ENCODE peak calls at places on chromosomes 7 and 10, in five cellular contexts. One of them, this sample, is unnamed.

GRCh38 chr10:3924344-3924743 is 139.3 kb upstream of the KLF6 start:
- DNase-seq in astrocyte: peak
- DNase-seq in heart left ventricle: no peak
- DNase-seq in osteocyte: no peak
- DNase-seq in prostate gland: no peak
- DNase-seq in this sample: no peak

GRCh38 chr7:1918881-1919525 is 248.9 kb downstream of the ELFN1 start:
- DNase-seq in heart left ventricle: peak
- DNase-seq in astrocyte: no peak
- DNase-seq in osteocyte: no peak
- DNase-seq in prostate gland: no peak
- DNase-seq in this sample: no peak

GRCh38 chr7:97771576-97771975 is 39.7 kb downstream of the TAC1 start:
- DNase-seq in osteocyte: no peak
- DNase-seq in heart left ventricle: no peak
- DNase-seq in astrocyte: no peak
- DNase-seq in prostate gland: no peak
- DNase-seq in this sample: no peak

GRCh38 chr10:129108378-129108777 is 358.7 kb upstream of the MGMT start:
- DNase-seq in heart left ventricle: no peak
- DNase-seq in astrocyte: no peak
- DNase-seq in osteocyte: peak
- DNase-seq in prostate gland: no peak
- DNase-seq in this sample: no peak

GRCh38 chr10:16809074-16809718 is 8.0 kb downstream of the RSU1 start:
- DNase-seq in astrocyte: no peak
- DNase-seq in heart left ventricle: peak
- DNase-seq in osteocyte: no peak
- DNase-seq in prostate gland: no peak
- DNase-seq in this sample: peak

GRCh38 chr7:90111-91063 is 102.0 kb upstream of the FAM20C start:
- DNase-seq in heart left ventricle: no peak
- DNase-seq in prostate gland: no peak
- DNase-seq in astrocyte: peak
- DNase-seq in osteocyte: no peak
- DNase-seq in this sample: no peak

GRCh38 chr7:71491331-71491730 is 359.4 kb downstream of the GALNT17 start:
- DNase-seq in heart left ventricle: no peak
- DNase-seq in astrocyte: no peak
- DNase-seq in osteocyte: no peak
- DNase-seq in prostate gland: no peak
- DNase-seq in this sample: no peak

GRCh38 chr10:116787018-116787674 is 44.8 kb upstream of the HSPA12A start:
- DNase-seq in astrocyte: no peak
- DNase-seq in osteocyte: no peak
- DNase-seq in heart left ventricle: no peak
- DNase-seq in prostate gland: no peak
- DNase-seq in this sample: no peak

GRCh38 chr10:47260505-47261111 is 39.4 kb upstream of the GDF10 start:
- DNase-seq in prostate gland: no peak
- DNase-seq in osteocyte: peak
- DNase-seq in heart left ventricle: peak
- DNase-seq in astrocyte: no peak
- DNase-seq in this sample: no peak

GRCh38 chr7:24284699-24285506 is 913 bp downstream of the NPY start:
- DNase-seq in heart left ventricle: no peak
- DNase-seq in osteocyte: no peak
- DNase-seq in astrocyte: no peak
- DNase-seq in prostate gland: no peak
- DNase-seq in this sample: peak

GRCh38 chr7:24291271-24291670 is 7.3 kb downstream of the NPY start:
- DNase-seq in prostate gland: no peak
- DNase-seq in osteocyte: no peak
- DNase-seq in heart left ventricle: no peak
- DNase-seq in astrocyte: no peak
- DNase-seq in this sample: no peak

GRCh38 chr7:24290004-24290641 is 6.1 kb downstream of the NPY start:
- DNase-seq in astrocyte: peak
- DNase-seq in prostate gland: no peak
- DNase-seq in heart left ventricle: no peak
- DNase-seq in osteocyte: no peak
- DNase-seq in this sample: peak
- TF ChIP-seq CTCF in astrocyte: peak
- TF ChIP-seq CTCF in prostate gland: no peak
- TF ChIP-seq CTCF in heart left ventricle: no peak
- TF ChIP-seq CTCF in osteocyte: peak
- TF ChIP-seq CTCF in this sample: peak

GRCh38 chr7:29805031-29805430 is 1.3 kb upstream of the WIPF3 start:
- DNase-seq in heart left ventricle: no peak
- DNase-seq in osteocyte: no peak
- DNase-seq in astrocyte: no peak
- DNase-seq in prostate gland: no peak
- DNase-seq in this sample: no peak

GRCh38 chr7:29806793-29807178 is 478 bp downstream of the WIPF3 start:
- DNase-seq in heart left ventricle: no peak
- DNase-seq in astrocyte: no peak
- DNase-seq in prostate gland: no peak
- DNase-seq in osteocyte: no peak
- DNase-seq in this sample: no peak

GRCh38 chr7:29807179-29807841 is 1.0 kb downstream of the WIPF3 start:
- DNase-seq in astrocyte: no peak
- DNase-seq in heart left ventricle: peak
- DNase-seq in osteocyte: no peak
- DNase-seq in prostate gland: no peak
- DNase-seq in this sample: peak

GRCh38 chr7:29808075-29808786 is 1.9 kb downstream of the WIPF3 start:
- DNase-seq in prostate gland: no peak
- DNase-seq in astrocyte: peak
- DNase-seq in heart left ventricle: no peak
- DNase-seq in osteocyte: no peak
- DNase-seq in this sample: no peak

DNA sequence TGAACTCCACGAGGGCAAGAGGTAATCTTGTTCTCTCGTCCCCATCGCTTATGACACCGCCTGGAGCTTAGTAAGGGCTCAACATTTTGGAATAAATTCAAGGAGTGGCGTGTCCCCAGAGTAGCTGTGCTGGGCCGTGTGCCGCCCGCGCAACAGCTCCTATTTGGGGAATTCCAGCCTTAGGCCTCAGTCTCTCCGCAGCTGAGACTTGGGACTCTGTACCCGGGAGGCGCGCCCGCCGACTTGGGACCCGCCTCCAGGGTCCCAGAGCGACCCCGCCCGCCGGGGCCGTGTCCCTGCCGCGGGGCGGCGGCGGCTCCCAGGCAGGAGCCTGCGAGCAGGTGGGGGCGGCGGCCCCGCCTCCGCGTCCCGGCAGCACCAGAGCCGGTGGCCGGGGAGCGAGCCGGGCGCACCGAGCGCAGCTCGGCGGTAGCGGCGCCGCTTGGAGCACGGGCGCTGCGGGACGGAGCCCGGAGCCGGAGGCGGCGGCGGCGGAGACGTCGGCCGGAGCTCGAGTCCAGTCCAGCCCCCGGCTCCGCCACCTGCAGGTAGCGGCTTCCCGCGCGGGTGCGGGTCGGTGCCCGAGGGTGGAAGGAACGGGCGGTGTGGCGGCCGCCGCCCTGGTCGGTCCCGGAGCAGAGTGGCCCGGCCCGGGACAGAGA is at the start of gene WIPF3:
- DNase-seq in astrocyte: no peak
- DNase-seq in osteocyte: no peak
- DNase-seq in prostate gland: no peak
- DNase-seq in heart left ventricle: peak
- DNase-seq in this sample: peak
- TF ChIP-seq CTCF in astrocyte: no peak
- TF ChIP-seq CTCF in osteocyte: no peak
- TF ChIP-seq CTCF in prostate gland: no peak
- TF ChIP-seq CTCF in heart left ventricle: no peak
- TF ChIP-seq CTCF in this sample: no peak

DNA sequence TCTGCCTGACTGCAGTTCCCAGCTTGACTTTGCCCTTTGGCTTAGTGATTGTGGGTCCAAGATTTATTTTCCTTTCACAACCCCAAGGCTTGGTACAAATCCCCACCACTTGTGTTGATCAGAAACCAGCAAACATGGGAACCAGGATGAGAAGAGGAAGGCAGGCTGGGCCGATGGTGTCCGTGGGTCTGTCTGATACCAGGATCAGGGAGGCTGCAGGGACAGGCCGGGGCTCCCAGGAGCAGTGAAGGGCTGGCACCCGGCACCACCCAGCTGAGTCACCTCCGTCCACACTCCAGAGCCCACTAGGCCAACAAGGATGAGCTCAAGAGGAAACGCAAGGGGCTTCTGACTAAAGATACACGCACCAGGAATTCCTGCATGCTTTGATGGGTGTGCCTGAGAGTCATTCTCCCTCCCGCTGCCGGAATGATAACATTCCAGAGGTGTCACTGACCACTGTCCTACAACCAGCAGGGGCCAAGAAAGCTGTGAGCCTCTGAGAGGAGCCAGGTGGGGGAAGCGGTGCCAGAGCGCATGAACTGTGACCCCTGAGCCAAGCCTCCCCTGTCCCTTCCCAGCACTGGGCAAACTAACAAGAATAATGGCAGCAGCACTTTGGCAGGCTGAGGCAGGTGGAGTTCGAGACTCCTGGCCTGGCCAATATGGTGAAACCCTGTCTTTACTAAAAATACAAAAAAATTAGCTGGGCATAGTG is 29.2 kb upstream of the PROSER2 start:
- DNase-seq in heart left ventricle: no peak
- DNase-seq in osteocyte: no peak
- DNase-seq in astrocyte: peak
- DNase-seq in prostate gland: no peak
- DNase-seq in this sample: no peak
- TF ChIP-seq CTCF in heart left ventricle: no peak
- TF ChIP-seq CTCF in osteocyte: no peak
- TF ChIP-seq CTCF in astrocyte: no peak
- TF ChIP-seq CTCF in prostate gland: no peak
- TF ChIP-seq CTCF in this sample: no peak

GRCh38 chr7:95585426-95585789 is 10.9 kb downstream of the PDK4 start:
- DNase-seq in prostate gland: no peak
- DNase-seq in heart left ventricle: no peak
- DNase-seq in osteocyte: no peak
- DNase-seq in astrocyte: no peak
- DNase-seq in this sample: no peak
- TF ChIP-seq CTCF in prostate gland: no peak
- TF ChIP-seq CTCF in heart left ventricle: no peak
- TF ChIP-seq CTCF in osteocyte: no peak
- TF ChIP-seq CTCF in astrocyte: no peak
- TF ChIP-seq CTCF in this sample: no peak

GRCh38 chr10:33204049-33204448 is 130.4 kb downstream of the NRP1 start:
- DNase-seq in astrocyte: no peak
- DNase-seq in osteocyte: no peak
- DNase-seq in heart left ventricle: no peak
- DNase-seq in prostate gland: no peak
- DNase-seq in this sample: no peak

GRCh38 chr10:33201056-33201780 is 133.2 kb downstream of the NRP1 start:
- DNase-seq in prostate gland: no peak
- DNase-seq in astrocyte: no peak
- DNase-seq in osteocyte: no peak
- DNase-seq in heart left ventricle: no peak
- DNase-seq in this sample: no peak

GRCh38 chr10:33198610-33199009 is 135.9 kb downstream of the NRP1 start:
- DNase-seq in prostate gland: no peak
- DNase-seq in osteocyte: no peak
- DNase-seq in heart left ventricle: no peak
- DNase-seq in astrocyte: no peak
- DNase-seq in this sample: no peak

GRCh38 chr10:33199731-33200130 is 134.7 kb downstream of the NRP1 start:
- DNase-seq in astrocyte: no peak
- DNase-seq in heart left ventricle: no peak
- DNase-seq in osteocyte: no peak
- DNase-seq in prostate gland: no peak
- DNase-seq in this sample: no peak

GRCh38 chr10:33201971-33202370 is 132.5 kb downstream of the NRP1 start:
- DNase-seq in astrocyte: no peak
- DNase-seq in heart left ventricle: no peak
- DNase-seq in osteocyte: no peak
- DNase-seq in prostate gland: no peak
- DNase-seq in this sample: no peak
- TF ChIP-seq CTCF in astrocyte: no peak
- TF ChIP-seq CTCF in heart left ventricle: no peak
- TF ChIP-seq CTCF in osteocyte: no peak
- TF ChIP-seq CTCF in prostate gland: no peak
- TF ChIP-seq CTCF in this sample: no peak

GRCh38 chr7:92988051-92988450 is 129.7 kb downstream of the SAMD9 start:
- DNase-seq in osteocyte: no peak
- DNase-seq in heart left ventricle: no peak
- DNase-seq in astrocyte: peak
- DNase-seq in prostate gland: peak
- DNase-seq in this sample: no peak
- TF ChIP-seq CTCF in osteocyte: peak
- TF ChIP-seq CTCF in heart left ventricle: peak
- TF ChIP-seq CTCF in astrocyte: peak
- TF ChIP-seq CTCF in prostate gland: peak
- TF ChIP-seq CTCF in this sample: peak

GRCh38 chr10:93745411-93746065 is 12.2 kb upstream of the LGI1 start:
- DNase-seq in astrocyte: no peak
- DNase-seq in osteocyte: no peak
- DNase-seq in prostate gland: no peak
- DNase-seq in heart left ventricle: peak
- DNase-seq in this sample: no peak
- TF ChIP-seq CTCF in astrocyte: peak
- TF ChIP-seq CTCF in osteocyte: peak
- TF ChIP-seq CTCF in prostate gland: no peak
- TF ChIP-seq CTCF in heart left ventricle: no peak
- TF ChIP-seq CTCF in this sample: peak

DNA sequence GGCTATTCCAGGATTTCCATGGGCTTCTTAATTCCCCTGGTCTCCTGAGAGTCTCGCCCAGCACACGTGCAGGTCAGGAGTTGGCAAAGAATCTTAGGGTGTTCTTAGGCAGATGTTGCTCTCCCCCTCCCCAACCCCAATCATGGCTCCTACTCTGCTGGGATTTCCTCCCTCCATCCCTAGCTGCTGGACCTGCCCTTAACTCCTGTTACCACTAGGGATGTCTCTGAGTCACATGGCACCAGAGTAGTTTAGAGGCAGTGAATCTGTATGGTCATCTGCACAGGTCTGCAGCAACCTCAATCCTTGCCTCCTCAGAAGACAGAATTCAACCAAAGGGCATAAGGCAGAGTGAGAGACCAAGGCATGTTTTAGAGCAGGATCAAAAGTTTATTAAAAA is 51.8 kb upstream of the CHST3 start:
- DNase-seq in astrocyte: no peak
- DNase-seq in prostate gland: no peak
- DNase-seq in osteocyte: no peak
- DNase-seq in heart left ventricle: no peak
- DNase-seq in this sample: no peak
- TF ChIP-seq CTCF in astrocyte: peak
- TF ChIP-seq CTCF in prostate gland: no peak
- TF ChIP-seq CTCF in osteocyte: no peak
- TF ChIP-seq CTCF in heart left ventricle: no peak
- TF ChIP-seq CTCF in this sample: no peak

DNA sequence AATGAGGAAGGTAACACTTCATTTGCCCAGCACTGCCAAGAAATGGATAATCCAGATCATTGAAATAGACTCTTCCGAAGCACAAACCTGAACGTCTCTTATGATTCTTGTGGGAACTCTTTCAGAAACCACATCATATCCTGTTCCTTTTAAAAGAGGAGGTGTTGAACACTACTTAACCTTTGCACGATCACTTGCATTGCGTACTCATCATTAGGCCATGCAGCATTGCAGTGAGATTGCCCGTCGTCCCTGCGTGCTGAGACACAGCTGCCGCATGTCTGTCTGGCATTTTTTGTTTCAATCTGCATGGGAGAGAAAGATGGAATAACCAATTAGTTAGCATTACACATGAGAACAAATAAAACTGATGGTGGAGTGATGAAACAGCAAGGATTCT is 25.7 kb upstream of the PLPP4 start:
- DNase-seq in heart left ventricle: no peak
- DNase-seq in astrocyte: peak
- DNase-seq in prostate gland: no peak
- DNase-seq in osteocyte: no peak
- DNase-seq in this sample: no peak
- TF ChIP-seq CTCF in heart left ventricle: no peak
- TF ChIP-seq CTCF in astrocyte: no peak
- TF ChIP-seq CTCF in prostate gland: no peak
- TF ChIP-seq CTCF in osteocyte: no peak
- TF ChIP-seq CTCF in this sample: no peak

This sample was measured in nephron progenitor cell.